ENCODE peak calls at places on chromosomes 4 and X, in eight cellular contexts. W is AG04450, F is OCI-LY7, N is fibroblast of lung, R is ovary, O is astrocyte of the cerebellum, Q is breast epithelium, T is lower lobe of right lung. U is an unnamed sample.

GRCh38 chrX:29490606-29491005 is 724.8 kb upstream of the MAGEB2 start:
- DNase-seq in F (no peak), Q (no peak), W (no peak), N (no peak), R (no peak), O (no peak), T (no peak), U (no peak)

GRCh38 chr4:106079616-106080015 is 184.3 kb downstream of the NPNT start:
- DNase-seq in F (no peak), N (no peak), Q (no peak), O (no peak), T (no peak), R (no peak), W (no peak), U (no peak)

GRCh38 chr4:128287871-128288688 is 467 bp upstream of the PGRMC2 start:
- DNase-seq in Q (peak; percentile 99), F (peak; percentile 99), W (peak; percentile 98), O (peak; percentile 98), N (peak; percentile 99), R (peak; percentile 100), T (peak; percentile 100), U (peak; percentile 76)

GRCh38 chr4:89305028-89305427 is 2.6 kb downstream of the GPRIN3 start:
- DNase-seq in N (no peak), W (no peak), Q (no peak), T (no peak), O (no peak), F (no peak), R (no peak), U (no peak)

GRCh38 chr4:112321768-112322684 is 24.9 kb downstream of the ALPK1 start:
- DNase-seq in T (peak; percentile 70), R (peak; percentile 38), O (peak; percentile 36), Q (peak; percentile 22), N (peak; percentile 27), F (peak; percentile 76), W (no peak), U (peak; percentile 4)

GRCh38 chrX:108558217-108558616 is 118.6 kb downstream of the COL4A5 start:
- DNase-seq in Q (no peak), R (no peak), W (no peak), N (peak; percentile 2), T (no peak), O (no peak), F (no peak), U (no peak)

GRCh38 chrX:133961046-133961445 is 24.3 kb downstream of the GPC3 start:
- DNase-seq in O (no peak), Q (no peak), W (no peak), T (no peak), R (no peak), N (no peak), F (no peak), U (no peak)

GRCh38 chr4:45662996-45663395 is 460.9 kb downstream of the GABRG1 start:
- DNase-seq in T (peak; percentile 45), O (peak; percentile 94), R (peak; percentile 35), W (no peak), F (no peak), N (peak; percentile 80), Q (no peak), U (peak; percentile 35)

GRCh38 chr4:167233523-167234387 is 539 bp downstream of the SPOCK3 start:
- DNase-seq in W (no peak), Q (no peak), R (no peak), T (no peak), F (no peak), O (peak; percentile 3), N (peak; percentile 39), U (no peak)

GRCh38 chr4:89739589-89739988 is 97.4 kb downstream of the SNCA start:
- DNase-seq in Q (no peak), O (no peak), W (no peak), R (no peak), F (no peak), N (no peak), T (no peak), U (no peak)

GRCh38 chr4:6939761-6940743 is 30.4 kb downstream of the TBC1D14 start:
- DNase-seq in W (no peak), R (no peak), N (no peak), T (peak; percentile 51), Q (no peak), O (no peak), F (no peak), U (no peak)

GRCh38 chr4:56857601-56858301 is 36.2 kb upstream of the SPINK2 start:
- DNase-seq in F (no peak), R (no peak), W (no peak), O (no peak), N (no peak), T (no peak), Q (no peak), U (no peak)

GRCh38 chr4:107666134-107666533 is 53.9 kb downstream of the PAPSS1 start:
- DNase-seq in F (peak; percentile 8), N (peak; percentile 29), Q (no peak), O (peak; percentile 33), W (peak; percentile 18), R (no peak), T (no peak), U (no peak)

GRCh38 chr4:7402526-7402925 is 32.2 kb downstream of the PSAPL1 start:
- DNase-seq in F (no peak), Q (no peak), R (no peak), N (peak; percentile 57), W (no peak), O (no peak), T (no peak), U (no peak)

GRCh38 chr4:188976644-188977115 is 837.4 kb downstream of the TRIML1 start:
- DNase-seq in F (no peak), O (peak; percentile 57), T (no peak), Q (no peak), N (peak; percentile 76), W (no peak), R (no peak), U (no peak)

GRCh38 chr4:101393256-101393655 is 45.9 kb upstream of the PPP3CA start:
- DNase-seq in O (peak; percentile 31), T (no peak), Q (no peak), N (peak; percentile 84), R (no peak), W (no peak), F (no peak), U (peak; percentile 59)

GRCh38 chrX:69021095-69021494 is 144.2 kb downstream of the PJA1 start:
- DNase-seq in O (no peak), N (no peak), F (no peak), R (no peak), W (no peak), T (no peak), Q (no peak), U (no peak)

GRCh38 chrX:131763674-131764073 is 219.8 kb downstream of the OR13H1 start:
- DNase-seq in T (no peak), N (peak; percentile 65), W (no peak), Q (peak; percentile 91), F (peak; percentile 1), O (peak; percentile 82), R (peak; percentile 74), U (no peak)
- TF ChIP-seq CTCF in T (no peak), N (no peak), W (no peak), Q (no peak), F (no peak), O (peak; percentile 62), R (peak; percentile 60), U (no peak)

GRCh38 chrX:40646489-40647306 is 663 bp downstream of the CXorf38 start:
- DNase-seq in F (peak; percentile 33), W (no peak), R (peak; percentile 66), O (no peak), Q (peak; percentile 22), N (peak; percentile 27), T (peak; percentile 66), U (no peak)

GRCh38 chrX:40644175-40644574 is 3.2 kb downstream of the CXorf38 start:
- DNase-seq in W (no peak), O (no peak), N (no peak), Q (no peak), R (no peak), T (no peak), F (peak; percentile 11), U (no peak)

GRCh38 chrX:40647307-40648197 is at the start of gene CXorf38:
- DNase-seq in T (peak; percentile 91), N (peak; percentile 81), W (peak; percentile 54), Q (peak; percentile 89), R (peak; percentile 99), F (peak; percentile 90), O (peak; percentile 62), U (no peak)

DNA sequence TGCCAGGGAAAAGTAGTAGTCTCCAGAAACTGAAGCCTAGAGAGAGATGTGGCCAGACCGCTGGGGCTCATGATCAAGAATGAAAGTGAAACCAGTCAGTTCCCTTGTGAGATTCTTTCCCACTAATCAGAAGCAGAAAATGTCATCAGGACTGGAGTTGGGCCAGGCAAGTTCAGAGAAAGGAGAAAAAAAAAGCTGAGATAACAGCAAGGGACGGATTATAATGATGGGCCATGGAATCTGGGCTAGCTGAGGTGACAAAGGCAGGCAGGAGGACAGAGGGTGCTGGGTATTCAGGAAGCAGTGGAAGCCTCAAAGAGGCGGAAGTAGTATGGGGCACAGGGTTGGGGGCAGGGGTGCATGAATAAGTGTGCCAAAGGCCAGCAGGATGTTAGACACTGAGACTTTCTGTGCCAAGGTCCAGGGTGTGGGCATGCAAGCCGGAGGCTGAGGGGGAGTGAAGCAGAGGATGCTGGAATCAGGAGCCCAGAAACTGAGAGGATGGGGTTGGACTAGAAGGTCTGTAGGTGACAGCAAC is 2.5 kb downstream of the CXorf38 start:
- DNase-seq in T (peak; percentile 57), N (peak; percentile 67), O (peak; percentile 47), F (peak; percentile 54), R (peak; percentile 46), Q (peak; percentile 26), W (no peak), U (peak; percentile 26)
- H3K4me3 ChIP-seq in T (peak overlapping the region; percentile 49), N (peak overlapping the region; percentile 53), O (peak overlapping the region; percentile 25), F (peak overlapping the region; percentile 75), R (peak overlapping the region; percentile 29), Q (peak overlapping the region; percentile 23), W (peak overlapping the region; percentile 54), U (peak overlapping the region; percentile 54)

GRCh38 chrX:47523713-47524166 is 37.3 kb upstream of the ARAF start:
- DNase-seq in R (no peak), Q (no peak), T (no peak), O (no peak), N (no peak), W (no peak), F (no peak), U (no peak)
- TF ChIP-seq CTCF in R (no peak), Q (no peak), T (no peak), O (no peak), N (no peak), W (no peak), F (peak; percentile 10), U (no peak)

GRCh38 chr4:1764670-1765069 is 28.4 kb upstream of the FGFR3 start:
- DNase-seq in R (no peak), N (no peak), T (no peak), Q (no peak), F (no peak), W (no peak), O (no peak), U (no peak)

GRCh38 chr4:1765409-1766335 is 27.4 kb upstream of the FGFR3 start:
- DNase-seq in T (no peak), Q (no peak), N (no peak), F (no peak), W (no peak), R (no peak), O (no peak), U (no peak)

GRCh38 chr4:1762264-1763010 is 30.7 kb upstream of the FGFR3 start:
- DNase-seq in O (no peak), T (no peak), R (no peak), F (no peak), W (no peak), N (no peak), Q (no peak), U (no peak)

GRCh38 chr4:1763070-1763549 is 30.0 kb upstream of the FGFR3 start:
- DNase-seq in N (no peak), O (no peak), R (no peak), T (no peak), W (no peak), Q (no peak), F (no peak), U (no peak)

GRCh38 chr4:1763550-1764080 is 29.5 kb upstream of the FGFR3 start:
- DNase-seq in O (peak; percentile 23), R (peak; percentile 69), F (peak; percentile 36), N (peak; percentile 42), W (no peak), Q (no peak), T (no peak), U (no peak)
- H3K4me3 ChIP-seq in O (no peak overlapping the region), R (no peak overlapping the region), F (no peak overlapping the region), N (no peak overlapping the region), W (peak overlapping the region; percentile 4), Q (peak overlapping the region; percentile 19), T (peak overlapping the region; percentile 36), U (peak overlapping the region; percentile 15)